ENCODE peak calls at places on chromosome 15, in six cellular contexts. S is astrocyte, E is WERI-Rb-1, T is HepG2, W is ovary, J is lower lobe of right lung. G is an unnamed sample.

GRCh38 chr15:59278120-59278519 is 71.5 kb downstream of the LDHAL6B start:
- DNase-seq in S (peak; percentile 62), E (no peak), T (peak; percentile 74), W (no peak), J (no peak), G (no peak)

GRCh38 chr15:63407612-63408011 is 26.0 kb upstream of the CA12 start:
- DNase-seq in S (no peak), E (no peak), T (no peak), W (no peak), J (no peak), G (no peak)

GRCh38 chr15:31843426-31844055 is 186.8 kb upstream of the CHRNA7 start:
- DNase-seq in S (no peak), E (no peak), T (no peak), W (no peak), J (no peak), G (no peak)

GRCh38 chr15:90402230-90402629 is 14.2 kb downstream of the IQGAP1 start:
- DNase-seq in S (peak; percentile 86), E (no peak), T (peak; percentile 29), W (no peak), J (no peak), G (no peak)

GRCh38 chr15:60083318-60083717 is 79.2 kb downstream of the FOXB1 start:
- DNase-seq in S (no peak), E (no peak), T (no peak), W (no peak), J (no peak), G (no peak)

GRCh38 chr15:61226313-61227250 is 2.5 kb downstream of the RORA start:
- DNase-seq in S (no peak), E (peak; percentile 18), T (no peak), W (no peak), J (no peak), G (no peak)

GRCh38 chr15:49247556-49248102 is 77.6 kb downstream of the GALK2 start:
- DNase-seq in S (peak; percentile 49), E (no peak), T (no peak), W (no peak), J (no peak), G (no peak)

GRCh38 chr15:39801641-39802309 is 19.1 kb upstream of the FSIP1 start:
- DNase-seq in S (no peak), E (peak; percentile 50), T (peak; percentile 36), W (no peak), J (no peak), G (no peak)

GRCh38 chr15:63835211-63835568 is 1.4 kb upstream of the HERC1 start:
- DNase-seq in S (no peak), E (no peak), T (no peak), W (no peak), J (no peak), G (no peak)

GRCh38 chr15:63601026-63601726 is 4.0 kb downstream of the FBXL22 start:
- DNase-seq in S (peak; percentile 41), E (peak; percentile 43), T (no peak), W (peak; percentile 65), J (peak; percentile 65), G (peak; percentile 30)

GRCh38 chr15:101614001-101614585 is 38.1 kb downstream of the TM2D3 start:
- DNase-seq in S (no peak), E (no peak), T (no peak), W (no peak), J (no peak), G (no peak)

GRCh38 chr15:77862651-77863104 is 214.8 kb downstream of the TBC1D2B start:
- DNase-seq in S (no peak), E (no peak), T (no peak), W (no peak), J (peak; percentile 44), G (no peak)

GRCh38 chr15:52261498-52262242 is 33.9 kb downstream of the MYO5C start:
- DNase-seq in S (peak; percentile 90), E (no peak), T (no peak), W (peak; percentile 46), J (peak; percentile 64), G (no peak)

GRCh38 chr15:71588746-71589145 is 221.6 kb upstream of the NR2E3 start:
- DNase-seq in S (peak; percentile 82), E (no peak), T (peak; percentile 10), W (no peak), J (no peak), G (no peak)

GRCh38 chr15:69468241-69469121 is 15.9 kb downstream of the RPLP1 start:
- DNase-seq in S (peak; percentile 91), E (no peak), T (no peak), W (no peak), J (peak; percentile 80), G (peak; percentile 73)

GRCh38 chr15:69781411-69782125 is 316.1 kb downstream of the TLE3 start:
- DNase-seq in S (no peak), E (no peak), T (no peak), W (no peak), J (no peak), G (no peak)

GRCh38 chr15:48250640-48251076 is 44.6 kb downstream of the SLC12A1 start:
- DNase-seq in S (peak; percentile 76), E (peak; percentile 60), T (peak; percentile 25), W (peak; percentile 44), J (no peak), G (no peak)

DNA sequence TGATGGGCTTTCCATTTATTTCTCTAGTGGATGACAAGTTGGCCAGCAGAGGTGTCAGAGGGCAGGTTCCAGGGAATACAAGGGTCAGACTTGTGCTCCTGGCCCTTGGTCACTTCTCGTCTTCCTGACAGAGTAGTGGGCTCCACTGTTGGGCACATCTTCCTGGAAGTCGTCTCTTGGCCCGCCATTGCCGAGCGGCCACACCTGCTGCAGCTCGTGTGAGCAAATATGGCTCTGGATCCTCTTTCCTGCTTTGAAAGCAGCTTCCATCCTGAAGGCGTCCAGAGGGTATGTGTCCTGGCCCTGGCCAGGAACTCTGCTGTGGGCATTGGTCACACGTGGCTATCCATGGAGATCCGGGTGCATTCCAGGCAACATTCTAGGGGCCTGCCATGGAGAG is 100.2 kb downstream of the SNRPN start:
- DNase-seq in S (no peak), E (no peak), T (no peak), W (no peak), J (no peak), G (no peak)
- H3K9me3 ChIP-seq in S (peaks cover 100% of the 10 kb centered on the region), E (peaks cover 78% of the 10 kb centered on the region), T (peaks cover 100% of the 10 kb centered on the region), W (peaks cover 54% of the 10 kb centered on the region), J (peaks cover 98% of the 10 kb centered on the region), G (peaks cover 68% of the 10 kb centered on the region)

DNA sequence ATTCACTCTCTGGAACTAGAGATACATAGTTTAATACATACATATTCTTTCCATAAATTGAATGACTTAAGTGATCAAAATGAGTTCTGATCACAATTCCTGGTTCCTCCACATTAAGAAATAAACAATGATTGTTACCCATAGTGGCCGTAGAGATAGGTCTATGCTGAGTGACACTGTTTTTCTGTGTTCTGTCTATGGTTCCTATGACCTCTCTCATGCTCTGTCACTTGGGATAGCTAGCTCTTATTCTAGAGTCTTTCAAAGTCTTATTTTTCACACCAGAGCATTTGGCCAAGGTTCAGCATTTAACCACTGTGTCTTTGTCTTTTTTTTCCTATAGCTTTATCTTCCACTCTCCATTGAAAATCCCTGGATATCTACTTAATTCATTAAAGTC is 132.4 kb downstream of the GOLGA6L6 start:
- DNase-seq in S (no peak), E (no peak), T (no peak), W (no peak), J (no peak), G (no peak)
- H3K9me3 ChIP-seq in S (peaks cover 5% of the 10 kb centered on the region), E (peaks cover 12% of the 10 kb centered on the region), T (no peaks in the 10 kb centered on the region), W (peaks cover 4% of the 10 kb centered on the region), J (peaks cover 12% of the 10 kb centered on the region), G (no peaks in the 10 kb centered on the region)

GRCh38 chr15:56232058-56232457 is 11.6 kb downstream of the RFX7 start:
- DNase-seq in S (no peak), E (no peak), T (no peak), W (no peak), J (no peak), G (no peak)
- H3K9me3 ChIP-seq in S (peaks cover 6% of the 10 kb centered on the region), E (peaks cover 10% of the 10 kb centered on the region), T (peaks cover 42% of the 10 kb centered on the region), W (no peaks in the 10 kb centered on the region), J (peaks cover 27% of the 10 kb centered on the region), G (peaks cover 12% of the 10 kb centered on the region)

DNA sequence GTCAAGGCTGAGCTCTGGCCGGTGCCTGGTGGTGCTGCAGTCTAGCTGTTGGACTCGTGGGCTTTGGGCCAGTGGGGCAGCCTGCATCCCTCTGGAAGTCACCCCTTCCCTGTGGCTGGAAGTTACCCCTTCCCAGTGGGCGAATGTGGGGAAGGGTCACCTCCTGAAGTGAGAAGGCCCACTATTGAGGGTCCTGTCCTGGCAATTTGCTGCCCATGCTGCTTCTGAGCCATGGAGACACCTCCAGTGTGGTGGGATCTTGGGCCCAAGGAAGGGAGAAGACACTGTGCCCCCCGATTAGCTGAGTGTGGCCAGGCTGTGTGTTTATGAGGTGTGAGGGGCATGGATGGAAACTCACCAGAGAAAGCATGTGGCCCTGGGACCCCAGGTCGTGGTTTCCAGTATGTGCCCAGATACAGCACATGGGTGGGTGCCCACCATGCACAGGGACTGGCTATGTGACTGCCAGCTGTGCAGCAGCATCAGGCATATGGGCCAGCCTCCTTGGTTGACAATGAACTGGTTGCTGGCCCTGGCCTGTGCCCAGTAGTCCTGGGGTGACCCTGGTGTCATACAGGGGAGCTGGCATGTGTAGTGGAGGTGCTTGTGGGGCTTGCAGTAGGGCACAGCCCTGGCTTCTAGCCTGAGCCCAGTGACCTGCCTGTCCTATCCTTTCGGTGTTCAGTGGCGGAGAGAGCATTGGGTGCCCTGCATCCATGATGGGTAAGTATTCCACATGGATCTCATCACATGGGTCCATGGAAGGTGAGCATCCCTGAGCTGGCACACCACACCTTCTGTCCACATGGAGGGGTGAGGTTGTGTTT is 221.2 kb downstream of the SNRPN start:
- DNase-seq in S (no peak), E (peak; percentile 2), T (no peak), W (peak; percentile 7), J (peak; percentile 24), G (peak; percentile 2)
- H3K9me3 ChIP-seq in S (peaks cover 27% of the 10 kb centered on the region), E (peaks cover 35% of the 10 kb centered on the region), T (peaks cover 99% of the 10 kb centered on the region), W (no peaks in the 10 kb centered on the region), J (peaks cover 52% of the 10 kb centered on the region), G (no peaks in the 10 kb centered on the region)

GRCh38 chr15:56227315-56227714 is 16.4 kb downstream of the RFX7 start:
- DNase-seq in S (no peak), E (no peak), T (no peak), W (no peak), J (no peak), G (no peak)

GRCh38 chr15:56227780-56228179 is 15.9 kb downstream of the RFX7 start:
- DNase-seq in S (no peak), E (no peak), T (no peak), W (no peak), J (no peak), G (no peak)

GRCh38 chr15:56225520-56225919 is 18.2 kb downstream of the RFX7 start:
- DNase-seq in S (no peak), E (no peak), T (no peak), W (no peak), J (no peak), G (no peak)

GRCh38 chr15:56217341-56217740 is 26.3 kb downstream of the RFX7 start:
- DNase-seq in S (no peak), E (no peak), T (no peak), W (no peak), J (no peak), G (no peak)

GRCh38 chr15:56222302-56222701 is 21.4 kb downstream of the RFX7 start:
- DNase-seq in S (no peak), E (no peak), T (no peak), W (no peak), J (no peak), G (no peak)
- H3K9me3 ChIP-seq in S (peaks cover 2% of the 10 kb centered on the region), E (no peaks in the 10 kb centered on the region), T (peaks cover 15% of the 10 kb centered on the region), W (no peaks in the 10 kb centered on the region), J (peaks cover 5% of the 10 kb centered on the region), G (peaks cover 5% of the 10 kb centered on the region)

G was measured in T-helper 17 cell.